ENCODE peak calls at places on chromosome 12, in eight cellular contexts. M is prostate gland, X is sigmoid colon, C is suprapubic skin, H is endothelial cell of umbilical vein, G is K562, O is spleen, Z is transverse colon. T is an unnamed sample.

GRCh38 chr12:51811203-51811805 is 37.2 kb downstream of the FIGNL2 start:
- DNase-seq in M (no peak), X (no peak), C (no peak), H (no peak), G (no peak), O (no peak), Z (no peak), T (no peak)

GRCh38 chr12:12379831-12380730 is 23.2 kb downstream of the BORCS5 start:
- DNase-seq in M (no peak), X (no peak), C (no peak), H (no peak), G (no peak), O (no peak), Z (no peak), T (no peak)

GRCh38 chr12:115383668-115384067 is 699.7 kb upstream of the TBX3 start:
- DNase-seq in M (peak; percentile 92), X (no peak), C (no peak), H (no peak), G (no peak), O (no peak), Z (no peak), T (peak; percentile 63)

GRCh38 chr12:90741611-90742010 is 213.4 kb downstream of the CCER1 start:
- DNase-seq in M (no peak), X (no peak), C (no peak), H (no peak), G (no peak), O (no peak), Z (no peak), T (no peak)

GRCh38 chr12:98725481-98726247 is 80.6 kb downstream of the APAF1 start:
- DNase-seq in M (no peak), X (no peak), C (no peak), H (peak; percentile 51), G (peak; percentile 20), O (no peak), Z (no peak), T (no peak)

GRCh38 chr12:76957306-76957705 is 78.5 kb upstream of the CSRP2 start:
- DNase-seq in M (no peak), X (no peak), C (no peak), H (no peak), G (no peak), O (no peak), Z (no peak), T (no peak)

GRCh38 chr12:92462049-92462448 is 240.7 kb upstream of the PLEKHG7 start:
- DNase-seq in M (no peak), X (no peak), C (no peak), H (no peak), G (no peak), O (no peak), Z (peak; percentile 22), T (no peak)

GRCh38 chr12:115895247-115895646 is 382.2 kb downstream of the MED13L start:
- DNase-seq in M (no peak), X (no peak), C (no peak), H (no peak), G (peak; percentile 60), O (no peak), Z (no peak), T (no peak)

GRCh38 chr12:122850695-122851350 is 15.6 kb downstream of the HIP1R start:
- DNase-seq in M (no peak), X (peak; percentile 56), C (no peak), H (peak; percentile 46), G (no peak), O (no peak), Z (no peak), T (no peak)

GRCh38 chr12:131929530-131930456 is 717 bp downstream of the PUS1 start:
- DNase-seq in M (no peak), X (peak; percentile 68), C (no peak), H (peak; percentile 19), G (peak; percentile 81), O (peak; percentile 90), Z (peak; percentile 42), T (peak; percentile 89)

GRCh38 chr12:5688226-5688625 is 256.3 kb downstream of the NTF3 start:
- DNase-seq in M (no peak), X (no peak), C (no peak), H (no peak), G (no peak), O (no peak), Z (no peak), T (no peak)

GRCh38 chr12:115176741-115177400 is 492.9 kb upstream of the TBX3 start:
- DNase-seq in M (no peak), X (no peak), C (no peak), H (no peak), G (no peak), O (no peak), Z (no peak), T (no peak)

GRCh38 chr12:49556391-49557186 is 11.4 kb downstream of the MCRS1 start:
- DNase-seq in M (no peak), X (no peak), C (no peak), H (no peak), G (no peak), O (peak; percentile 56), Z (no peak), T (no peak)

GRCh38 chr12:49557187-49557916 is 10.6 kb downstream of the MCRS1 start:
- DNase-seq in M (no peak), X (no peak), C (no peak), H (no peak), G (no peak), O (peak; percentile 58), Z (no peak), T (no peak)

GRCh38 chr12:49558526-49558925 is 9.4 kb downstream of the MCRS1 start:
- DNase-seq in M (no peak), X (no peak), C (no peak), H (no peak), G (no peak), O (peak; percentile 56), Z (no peak), T (no peak)

GRCh38 chr12:49559011-49559675 is 8.8 kb downstream of the MCRS1 start:
- DNase-seq in M (no peak), X (no peak), C (no peak), H (no peak), G (no peak), O (peak; percentile 45), Z (no peak), T (no peak)

GRCh38 chr12:49557917-49558215 is 10.1 kb downstream of the MCRS1 start:
- DNase-seq in M (no peak), X (no peak), C (no peak), H (no peak), G (no peak), O (peak; percentile 13), Z (no peak), T (no peak)
- TF ChIP-seq CTCF in M (no peak), X (no peak), C (no peak), H (no peak), G (no peak), O (no peak), Z (no peak), T (no peak)

GRCh38 chr12:80442426-80443222 is 1.4 kb upstream of the PTPRQ start:
- DNase-seq in M (no peak), X (no peak), C (no peak), H (peak; percentile 90), G (no peak), O (no peak), Z (no peak), T (no peak)

GRCh38 chr12:80441921-80442320 is 2.1 kb upstream of the PTPRQ start:
- DNase-seq in M (no peak), X (no peak), C (no peak), H (peak; percentile 58), G (no peak), O (no peak), Z (no peak), T (no peak)

GRCh38 chr12:80443974-80444666 is at the start of gene PTPRQ:
- DNase-seq in M (no peak), X (no peak), C (no peak), H (no peak), G (no peak), O (no peak), Z (no peak), T (no peak)

GRCh38 chr12:80445083-80445482 is 1.0 kb downstream of the PTPRQ start:
- DNase-seq in M (no peak), X (no peak), C (no peak), H (no peak), G (no peak), O (no peak), Z (no peak), T (no peak)
- H3K4me3 ChIP-seq in M (no peak overlapping the region), X (no peak overlapping the region), C (no peak overlapping the region), H (no peak overlapping the region), G (no peak overlapping the region), O (no peak overlapping the region), Z (no peak overlapping the region), T (no peak overlapping the region)

GRCh38 chr12:2615665-2616387 is 178.9 kb upstream of the FKBP4 start:
- DNase-seq in M (no peak), X (no peak), C (no peak), H (no peak), G (no peak), O (peak; percentile 52), Z (no peak), T (no peak)

GRCh38 chr12:2610358-2610757 is 184.4 kb upstream of the FKBP4 start:
- DNase-seq in M (no peak), X (peak; percentile 50), C (no peak), H (no peak), G (no peak), O (no peak), Z (no peak), T (no peak)

GRCh38 chr12:2616763-2617162 is 178.0 kb upstream of the FKBP4 start:
- DNase-seq in M (no peak), X (no peak), C (no peak), H (no peak), G (no peak), O (no peak), Z (no peak), T (no peak)

GRCh38 chr12:2614341-2614740 is 180.4 kb upstream of the FKBP4 start:
- DNase-seq in M (no peak), X (no peak), C (no peak), H (no peak), G (no peak), O (no peak), Z (no peak), T (no peak)

DNA sequence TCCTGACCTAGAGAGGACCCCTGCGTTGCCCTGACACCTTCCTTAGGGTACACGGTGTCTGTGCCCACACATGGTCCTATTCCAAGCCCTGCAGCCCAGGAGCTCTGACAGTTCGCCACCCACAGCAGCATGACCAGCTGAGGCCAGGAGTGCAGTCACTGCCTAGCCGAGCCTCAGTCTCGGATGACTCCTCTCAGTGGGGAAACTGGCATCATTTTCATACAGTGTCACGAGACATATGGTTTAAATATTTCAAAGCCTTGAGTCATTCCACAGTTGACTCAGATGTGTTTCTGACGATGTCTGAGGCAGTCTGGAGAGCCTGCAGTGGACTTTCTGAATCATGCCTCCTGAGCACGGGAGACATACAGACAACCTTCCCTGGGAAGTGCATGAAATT is 181.1 kb upstream of the FKBP4 start:
- DNase-seq in M (no peak), X (peak; percentile 71), C (no peak), H (peak; percentile 3), G (no peak), O (no peak), Z (no peak), T (no peak)
- TF ChIP-seq POLR2AphosphoS5 in M (peak; percentile 38), X (peak; percentile 43), C (no peak), H (no peak), G (no peak), O (no peak), Z (no peak), T (peak; percentile 55)

DNA sequence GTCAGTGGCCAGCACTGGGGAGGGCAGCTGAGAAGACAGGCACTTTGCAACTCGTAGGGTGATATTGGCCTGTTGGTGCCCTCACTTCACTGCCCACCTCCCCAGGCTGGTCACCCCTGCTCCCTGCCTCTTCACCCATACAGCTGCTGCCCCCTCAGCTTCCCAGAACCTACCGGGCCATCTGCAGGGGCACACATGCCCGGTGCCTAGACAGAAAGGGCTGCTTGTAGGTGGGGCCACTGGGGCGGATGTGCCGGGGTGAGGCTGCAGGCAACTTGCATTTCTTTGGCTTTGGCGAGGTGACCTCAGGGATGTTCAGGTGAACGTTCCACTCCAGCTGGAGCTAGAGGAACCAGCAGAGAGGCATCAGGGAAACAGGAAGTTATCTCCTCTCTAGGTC is 17.2 kb downstream of the FAM186B start:
- DNase-seq in M (no peak), X (no peak), C (no peak), H (no peak), G (no peak), O (no peak), Z (no peak), T (no peak)
- TF ChIP-seq CTCF in M (no peak), X (no peak), C (no peak), H (no peak), G (no peak), O (no peak), Z (no peak), T (no peak)

T was measured in upper lobe of left lung.